ENCODE peak calls at places on chromosomes 1 and 21, in four cellular contexts. T, R, Q and P are unnamed samples.

GRCh38 chr1:22124592-22125229 is 18.2 kb downstream of the WNT4 start:
- DNase-seq in T (no peak), Q (no peak), R (no peak), P (no peak)

GRCh38 chr1:212561501-212561931 is 47.0 kb upstream of the ATF3 start:
- DNase-seq in R (peak; percentile 89), Q (peak; percentile 76), T (no peak), P (no peak)

GRCh38 chr1:84711091-84711490 is 20.8 kb upstream of the SSX2IP start:
- DNase-seq in R (no peak), T (no peak), Q (no peak), P (no peak)

GRCh38 chr1:230317823-230318819 is 108.0 kb downstream of the PGBD5 start:
- DNase-seq in T (no peak), Q (no peak), R (no peak), P (peak; percentile 58)

GRCh38 chr1:40030528-40031135 is 9.9 kb upstream of the CAP1 start:
- DNase-seq in T (peak; percentile 93), R (peak; percentile 60), Q (peak; percentile 52), P (peak; percentile 35)

GRCh38 chr1:32208891-32209309 is at the start of gene DCDC2B:
- DNase-seq in T (peak; percentile 99), Q (peak; percentile 60), R (peak; percentile 29), P (peak; percentile 92)

GRCh38 chr1:111801071-111801850 is 45.6 kb downstream of the DDX20 start:
- DNase-seq in T (peak; percentile 22), Q (no peak), R (no peak), P (no peak)

GRCh38 chr21:37503848-37504467 is 137.4 kb downstream of the DYRK1A start:
- DNase-seq in R (peak; percentile 66), T (no peak), Q (peak; percentile 89), P (no peak)

GRCh38 chr21:36337099-36337509 is 17.1 kb downstream of the MORC3 start:
- DNase-seq in Q (peak; percentile 43), R (peak; percentile 85), T (no peak), P (no peak)

GRCh38 chr1:241817956-241818612 is 29.9 kb upstream of the EXO1 start:
- DNase-seq in R (no peak), T (no peak), Q (no peak), P (no peak)

GRCh38 chr1:57017201-57017600 is 51.4 kb upstream of the C8B start:
- DNase-seq in R (peak; percentile 67), T (no peak), Q (no peak), P (no peak)

GRCh38 chr1:27992271-27992670 is 32.5 kb downstream of the XKR8 start:
- DNase-seq in Q (no peak), T (no peak), R (no peak), P (no peak)

GRCh38 chr1:150579110-150579954 is at the start of gene MCL1:
- DNase-seq in Q (peak; percentile 98), R (peak; percentile 98), T (peak; percentile 94), P (peak; percentile 92)

GRCh38 chr1:230937370-230937769 is 41.3 kb downstream of the TTC13 start:
- DNase-seq in T (no peak), Q (no peak), R (no peak), P (no peak)

GRCh38 chr1:9588551-9589143 is at the start of gene TMEM201:
- DNase-seq in Q (peak; percentile 88), R (peak; percentile 97), T (peak; percentile 95), P (peak; percentile 96)

GRCh38 chr1:171769754-171770153 is 11.7 kb upstream of the METTL13 start:
- DNase-seq in Q (no peak), R (no peak), T (no peak), P (no peak)

GRCh38 chr1:31159869-31160611 is 79.6 kb downstream of the NKAIN1 start:
- DNase-seq in T (no peak), Q (no peak), R (no peak), P (no peak)

GRCh38 chr1:85495556-85495955 is 30.6 kb upstream of the DDAH1 start:
- DNase-seq in Q (peak; percentile 31), R (peak; percentile 74), T (peak; percentile 60), P (peak; percentile 8)

GRCh38 chr1:16727190-16728111 is 12.9 kb upstream of the RNU1-4 start:
- DNase-seq in R (peak; percentile 45), Q (peak; percentile 30), T (peak; percentile 70), P (peak; percentile 43)

GRCh38 chr21:34844033-34844923 is 175.5 kb downstream of the CLIC6 start:
- DNase-seq in Q (peak; percentile 49), T (no peak), R (peak; percentile 58), P (peak; percentile 42)

GRCh38 chr1:184407816-184408510 is 21.1 kb downstream of the C1orf21 start:
- DNase-seq in R (peak; percentile 55), T (no peak), Q (peak; percentile 13), P (no peak)

GRCh38 chr1:202143768-202144509 is 598 bp downstream of the ARL8A start:
- DNase-seq in T (no peak), R (peak; percentile 60), Q (peak; percentile 16), P (peak; percentile 49)

GRCh38 chr21:18340387-18340942 is 63.1 kb downstream of the TMPRSS15 start:
- DNase-seq in Q (peak; percentile 57), R (no peak), T (no peak), P (no peak)

GRCh38 chr1:248821101-248821500 is 4.6 kb downstream of the SH3BP5L start:
- DNase-seq in T (no peak), Q (peak; percentile 58), R (peak; percentile 96), P (no peak)